ENCODE peak calls at places on chromosome 20, in nine cellular contexts. One of them, this sample, is unnamed.

GRCh38 chr20:14288341-14289330 is 48.8 kb downstream of the FLRT3 start:
- DNase-seq in B cell: no peak
- DNase-seq in activated CD4-positive, alpha-beta T cell treated with anti-CD3 and anti-CD28 coated beads for 24 hours: no peak
- DNase-seq in RPMI7951: peak
- DNase-seq in CD8-positive, alpha-beta memory T cell: no peak
- DNase-seq in BJ: no peak
- DNase-seq in stimulated activated CD8-positive, alpha-beta memory T cell treated with anti-CD3 and anti-CD28 coated beads, Interleukin-15, amount 100 ng/mL, for 1 hour: no peak
- DNase-seq in foreskin fibroblast: peak
- DNase-seq in naive thymus-derived CD8-positive, alpha-beta T cell: no peak
- DNase-seq in this sample: no peak

GRCh38 chr20:10447028-10447427 is 11.9 kb downstream of the SLX4IP start:
- DNase-seq in B cell: no peak
- DNase-seq in activated CD4-positive, alpha-beta T cell treated with anti-CD3 and anti-CD28 coated beads for 24 hours: peak
- DNase-seq in RPMI7951: peak
- DNase-seq in CD8-positive, alpha-beta memory T cell: peak
- DNase-seq in BJ: peak
- DNase-seq in stimulated activated CD8-positive, alpha-beta memory T cell treated with anti-CD3 and anti-CD28 coated beads, Interleukin-15, amount 100 ng/mL, for 1 hour: peak
- DNase-seq in foreskin fibroblast: no peak
- DNase-seq in naive thymus-derived CD8-positive, alpha-beta T cell: peak
- DNase-seq in this sample: no peak

GRCh38 chr20:64160118-64160517 is 4.1 kb upstream of the MYT1 start:
- DNase-seq in B cell: no peak
- DNase-seq in activated CD4-positive, alpha-beta T cell treated with anti-CD3 and anti-CD28 coated beads for 24 hours: no peak
- DNase-seq in RPMI7951: no peak
- DNase-seq in CD8-positive, alpha-beta memory T cell: no peak
- DNase-seq in BJ: no peak
- DNase-seq in stimulated activated CD8-positive, alpha-beta memory T cell treated with anti-CD3 and anti-CD28 coated beads, Interleukin-15, amount 100 ng/mL, for 1 hour: no peak
- DNase-seq in foreskin fibroblast: no peak
- DNase-seq in naive thymus-derived CD8-positive, alpha-beta T cell: no peak
- DNase-seq in this sample: no peak

GRCh38 chr20:36541227-36542018 is at the start of gene MYL9:
- DNase-seq in B cell: peak
- DNase-seq in activated CD4-positive, alpha-beta T cell treated with anti-CD3 and anti-CD28 coated beads for 24 hours: no peak
- DNase-seq in RPMI7951: peak
- DNase-seq in CD8-positive, alpha-beta memory T cell: no peak
- DNase-seq in BJ: peak
- DNase-seq in stimulated activated CD8-positive, alpha-beta memory T cell treated with anti-CD3 and anti-CD28 coated beads, Interleukin-15, amount 100 ng/mL, for 1 hour: no peak
- DNase-seq in foreskin fibroblast: peak
- DNase-seq in naive thymus-derived CD8-positive, alpha-beta T cell: no peak
- DNase-seq in this sample: no peak

GRCh38 chr20:18481596-18481995 is 14.4 kb downstream of the POLR3F start:
- DNase-seq in B cell: no peak
- DNase-seq in activated CD4-positive, alpha-beta T cell treated with anti-CD3 and anti-CD28 coated beads for 24 hours: no peak
- DNase-seq in RPMI7951: no peak
- DNase-seq in CD8-positive, alpha-beta memory T cell: no peak
- DNase-seq in BJ: no peak
- DNase-seq in stimulated activated CD8-positive, alpha-beta memory T cell treated with anti-CD3 and anti-CD28 coated beads, Interleukin-15, amount 100 ng/mL, for 1 hour: no peak
- DNase-seq in foreskin fibroblast: no peak
- DNase-seq in naive thymus-derived CD8-positive, alpha-beta T cell: no peak
- DNase-seq in this sample: no peak

GRCh38 chr20:31806564-31807355 is 12.4 kb upstream of the MYLK2 start:
- DNase-seq in B cell: no peak
- DNase-seq in activated CD4-positive, alpha-beta T cell treated with anti-CD3 and anti-CD28 coated beads for 24 hours: no peak
- DNase-seq in RPMI7951: no peak
- DNase-seq in CD8-positive, alpha-beta memory T cell: no peak
- DNase-seq in BJ: no peak
- DNase-seq in stimulated activated CD8-positive, alpha-beta memory T cell treated with anti-CD3 and anti-CD28 coated beads, Interleukin-15, amount 100 ng/mL, for 1 hour: no peak
- DNase-seq in foreskin fibroblast: no peak
- DNase-seq in naive thymus-derived CD8-positive, alpha-beta T cell: no peak
- DNase-seq in this sample: no peak

GRCh38 chr20:37565134-37565811 is 37.6 kb upstream of the BLCAP start:
- DNase-seq in B cell: no peak
- DNase-seq in activated CD4-positive, alpha-beta T cell treated with anti-CD3 and anti-CD28 coated beads for 24 hours: no peak
- DNase-seq in RPMI7951: no peak
- DNase-seq in CD8-positive, alpha-beta memory T cell: no peak
- DNase-seq in BJ: no peak
- DNase-seq in stimulated activated CD8-positive, alpha-beta memory T cell treated with anti-CD3 and anti-CD28 coated beads, Interleukin-15, amount 100 ng/mL, for 1 hour: no peak
- DNase-seq in foreskin fibroblast: no peak
- DNase-seq in naive thymus-derived CD8-positive, alpha-beta T cell: no peak
- DNase-seq in this sample: no peak

GRCh38 chr20:58433759-58434158 is 44.7 kb downstream of the VAPB start:
- DNase-seq in B cell: no peak
- DNase-seq in activated CD4-positive, alpha-beta T cell treated with anti-CD3 and anti-CD28 coated beads for 24 hours: no peak
- DNase-seq in RPMI7951: peak
- DNase-seq in CD8-positive, alpha-beta memory T cell: no peak
- DNase-seq in BJ: no peak
- DNase-seq in stimulated activated CD8-positive, alpha-beta memory T cell treated with anti-CD3 and anti-CD28 coated beads, Interleukin-15, amount 100 ng/mL, for 1 hour: no peak
- DNase-seq in foreskin fibroblast: peak
- DNase-seq in naive thymus-derived CD8-positive, alpha-beta T cell: no peak
- DNase-seq in this sample: no peak

GRCh38 chr20:53735536-53736050 is 142.0 kb upstream of the ZNF217 start:
- DNase-seq in B cell: no peak
- DNase-seq in activated CD4-positive, alpha-beta T cell treated with anti-CD3 and anti-CD28 coated beads for 24 hours: no peak
- DNase-seq in RPMI7951: peak
- DNase-seq in CD8-positive, alpha-beta memory T cell: no peak
- DNase-seq in BJ: peak
- DNase-seq in stimulated activated CD8-positive, alpha-beta memory T cell treated with anti-CD3 and anti-CD28 coated beads, Interleukin-15, amount 100 ng/mL, for 1 hour: no peak
- DNase-seq in foreskin fibroblast: peak
- DNase-seq in naive thymus-derived CD8-positive, alpha-beta T cell: no peak
- DNase-seq in this sample: no peak

GRCh38 chr20:33602826-33603590 is 59.1 kb upstream of the C20orf144 start:
- DNase-seq in B cell: peak
- DNase-seq in activated CD4-positive, alpha-beta T cell treated with anti-CD3 and anti-CD28 coated beads for 24 hours: no peak
- DNase-seq in RPMI7951: peak
- DNase-seq in CD8-positive, alpha-beta memory T cell: no peak
- DNase-seq in BJ: no peak
- DNase-seq in stimulated activated CD8-positive, alpha-beta memory T cell treated with anti-CD3 and anti-CD28 coated beads, Interleukin-15, amount 100 ng/mL, for 1 hour: no peak
- DNase-seq in foreskin fibroblast: no peak
- DNase-seq in naive thymus-derived CD8-positive, alpha-beta T cell: no peak
- DNase-seq in this sample: no peak

GRCh38 chr20:49989234-49990065 is 6.7 kb downstream of the SNAI1 start:
- DNase-seq in B cell: no peak
- DNase-seq in activated CD4-positive, alpha-beta T cell treated with anti-CD3 and anti-CD28 coated beads for 24 hours: no peak
- DNase-seq in RPMI7951: peak
- DNase-seq in CD8-positive, alpha-beta memory T cell: no peak
- DNase-seq in BJ: peak
- DNase-seq in stimulated activated CD8-positive, alpha-beta memory T cell treated with anti-CD3 and anti-CD28 coated beads, Interleukin-15, amount 100 ng/mL, for 1 hour: no peak
- DNase-seq in foreskin fibroblast: peak
- DNase-seq in naive thymus-derived CD8-positive, alpha-beta T cell: no peak
- DNase-seq in this sample: no peak

GRCh38 chr20:33443006-33443511 is 504 bp downstream of the SNTA1 start:
- DNase-seq in B cell: no peak
- DNase-seq in activated CD4-positive, alpha-beta T cell treated with anti-CD3 and anti-CD28 coated beads for 24 hours: peak
- DNase-seq in RPMI7951: no peak
- DNase-seq in CD8-positive, alpha-beta memory T cell: peak
- DNase-seq in BJ: no peak
- DNase-seq in stimulated activated CD8-positive, alpha-beta memory T cell treated with anti-CD3 and anti-CD28 coated beads, Interleukin-15, amount 100 ng/mL, for 1 hour: no peak
- DNase-seq in foreskin fibroblast: no peak
- DNase-seq in naive thymus-derived CD8-positive, alpha-beta T cell: peak
- DNase-seq in this sample: peak

GRCh38 chr20:32333988-32334885 is 23.9 kb upstream of the ASXL1 start:
- DNase-seq in B cell: no peak
- DNase-seq in activated CD4-positive, alpha-beta T cell treated with anti-CD3 and anti-CD28 coated beads for 24 hours: peak
- DNase-seq in RPMI7951: no peak
- DNase-seq in CD8-positive, alpha-beta memory T cell: peak
- DNase-seq in BJ: no peak
- DNase-seq in stimulated activated CD8-positive, alpha-beta memory T cell treated with anti-CD3 and anti-CD28 coated beads, Interleukin-15, amount 100 ng/mL, for 1 hour: peak
- DNase-seq in foreskin fibroblast: no peak
- DNase-seq in naive thymus-derived CD8-positive, alpha-beta T cell: no peak
- DNase-seq in this sample: no peak

GRCh38 chr20:31515775-31516107 is 1.5 kb downstream of the HM13 start:
- DNase-seq in B cell: no peak
- DNase-seq in activated CD4-positive, alpha-beta T cell treated with anti-CD3 and anti-CD28 coated beads for 24 hours: no peak
- DNase-seq in RPMI7951: no peak
- DNase-seq in CD8-positive, alpha-beta memory T cell: no peak
- DNase-seq in BJ: no peak
- DNase-seq in stimulated activated CD8-positive, alpha-beta memory T cell treated with anti-CD3 and anti-CD28 coated beads, Interleukin-15, amount 100 ng/mL, for 1 hour: no peak
- DNase-seq in foreskin fibroblast: no peak
- DNase-seq in naive thymus-derived CD8-positive, alpha-beta T cell: no peak
- DNase-seq in this sample: no peak

GRCh38 chr20:59677586-59677985 is 73.2 kb downstream of the PHACTR3 start:
- DNase-seq in B cell: no peak
- DNase-seq in activated CD4-positive, alpha-beta T cell treated with anti-CD3 and anti-CD28 coated beads for 24 hours: no peak
- DNase-seq in RPMI7951: no peak
- DNase-seq in CD8-positive, alpha-beta memory T cell: no peak
- DNase-seq in BJ: no peak
- DNase-seq in stimulated activated CD8-positive, alpha-beta memory T cell treated with anti-CD3 and anti-CD28 coated beads, Interleukin-15, amount 100 ng/mL, for 1 hour: no peak
- DNase-seq in foreskin fibroblast: no peak
- DNase-seq in naive thymus-derived CD8-positive, alpha-beta T cell: no peak
- DNase-seq in this sample: no peak

GRCh38 chr20:7736336-7736735 is 203.9 kb downstream of the HAO1 start:
- DNase-seq in B cell: no peak
- DNase-seq in activated CD4-positive, alpha-beta T cell treated with anti-CD3 and anti-CD28 coated beads for 24 hours: no peak
- DNase-seq in RPMI7951: no peak
- DNase-seq in CD8-positive, alpha-beta memory T cell: no peak
- DNase-seq in BJ: no peak
- DNase-seq in stimulated activated CD8-positive, alpha-beta memory T cell treated with anti-CD3 and anti-CD28 coated beads, Interleukin-15, amount 100 ng/mL, for 1 hour: no peak
- DNase-seq in foreskin fibroblast: no peak
- DNase-seq in naive thymus-derived CD8-positive, alpha-beta T cell: no peak
- DNase-seq in this sample: no peak

GRCh38 chr20:33522256-33522820 is 32.4 kb downstream of the CBFA2T2 start:
- DNase-seq in B cell: no peak
- DNase-seq in activated CD4-positive, alpha-beta T cell treated with anti-CD3 and anti-CD28 coated beads for 24 hours: no peak
- DNase-seq in RPMI7951: no peak
- DNase-seq in CD8-positive, alpha-beta memory T cell: no peak
- DNase-seq in BJ: no peak
- DNase-seq in stimulated activated CD8-positive, alpha-beta memory T cell treated with anti-CD3 and anti-CD28 coated beads, Interleukin-15, amount 100 ng/mL, for 1 hour: no peak
- DNase-seq in foreskin fibroblast: no peak
- DNase-seq in naive thymus-derived CD8-positive, alpha-beta T cell: no peak
- DNase-seq in this sample: no peak

GRCh38 chr20:10784337-10785183 is 110.8 kb upstream of the JAG1 start:
- DNase-seq in B cell: no peak
- DNase-seq in activated CD4-positive, alpha-beta T cell treated with anti-CD3 and anti-CD28 coated beads for 24 hours: no peak
- DNase-seq in RPMI7951: peak
- DNase-seq in CD8-positive, alpha-beta memory T cell: no peak
- DNase-seq in BJ: no peak
- DNase-seq in stimulated activated CD8-positive, alpha-beta memory T cell treated with anti-CD3 and anti-CD28 coated beads, Interleukin-15, amount 100 ng/mL, for 1 hour: no peak
- DNase-seq in foreskin fibroblast: no peak
- DNase-seq in naive thymus-derived CD8-positive, alpha-beta T cell: no peak
- DNase-seq in this sample: no peak

GRCh38 chr20:4730782-4731181 is 9.1 kb downstream of the PRND start:
- DNase-seq in B cell: no peak
- DNase-seq in activated CD4-positive, alpha-beta T cell treated with anti-CD3 and anti-CD28 coated beads for 24 hours: no peak
- DNase-seq in RPMI7951: peak
- DNase-seq in CD8-positive, alpha-beta memory T cell: no peak
- DNase-seq in BJ: no peak
- DNase-seq in stimulated activated CD8-positive, alpha-beta memory T cell treated with anti-CD3 and anti-CD28 coated beads, Interleukin-15, amount 100 ng/mL, for 1 hour: no peak
- DNase-seq in foreskin fibroblast: no peak
- DNase-seq in naive thymus-derived CD8-positive, alpha-beta T cell: no peak
- DNase-seq in this sample: no peak

GRCh38 chr20:11719153-11719552 is 198.5 kb upstream of the BTBD3 start:
- DNase-seq in B cell: no peak
- DNase-seq in activated CD4-positive, alpha-beta T cell treated with anti-CD3 and anti-CD28 coated beads for 24 hours: no peak
- DNase-seq in RPMI7951: no peak
- DNase-seq in CD8-positive, alpha-beta memory T cell: no peak
- DNase-seq in BJ: no peak
- DNase-seq in stimulated activated CD8-positive, alpha-beta memory T cell treated with anti-CD3 and anti-CD28 coated beads, Interleukin-15, amount 100 ng/mL, for 1 hour: no peak
- DNase-seq in foreskin fibroblast: no peak
- DNase-seq in naive thymus-derived CD8-positive, alpha-beta T cell: no peak
- DNase-seq in this sample: no peak

GRCh38 chr20:3710703-3711417 is 1.5 kb downstream of the SIGLEC1 start:
- DNase-seq in B cell: peak
- DNase-seq in activated CD4-positive, alpha-beta T cell treated with anti-CD3 and anti-CD28 coated beads for 24 hours: peak
- DNase-seq in RPMI7951: peak
- DNase-seq in CD8-positive, alpha-beta memory T cell: peak
- DNase-seq in BJ: no peak
- DNase-seq in stimulated activated CD8-positive, alpha-beta memory T cell treated with anti-CD3 and anti-CD28 coated beads, Interleukin-15, amount 100 ng/mL, for 1 hour: peak
- DNase-seq in foreskin fibroblast: peak
- DNase-seq in naive thymus-derived CD8-positive, alpha-beta T cell: peak
- DNase-seq in this sample: peak

GRCh38 chr20:49501917-49502316 is 19.4 kb upstream of the KCNB1 start:
- DNase-seq in B cell: no peak
- DNase-seq in activated CD4-positive, alpha-beta T cell treated with anti-CD3 and anti-CD28 coated beads for 24 hours: no peak
- DNase-seq in RPMI7951: peak
- DNase-seq in CD8-positive, alpha-beta memory T cell: no peak
- DNase-seq in BJ: no peak
- DNase-seq in stimulated activated CD8-positive, alpha-beta memory T cell treated with anti-CD3 and anti-CD28 coated beads, Interleukin-15, amount 100 ng/mL, for 1 hour: no peak
- DNase-seq in foreskin fibroblast: no peak
- DNase-seq in naive thymus-derived CD8-positive, alpha-beta T cell: no peak
- DNase-seq in this sample: no peak

GRCh38 chr20:45450097-45450818 is 19.3 kb upstream of the WFDC2 start:
- DNase-seq in B cell: peak
- DNase-seq in activated CD4-positive, alpha-beta T cell treated with anti-CD3 and anti-CD28 coated beads for 24 hours: no peak
- DNase-seq in RPMI7951: peak
- DNase-seq in CD8-positive, alpha-beta memory T cell: no peak
- DNase-seq in BJ: no peak
- DNase-seq in stimulated activated CD8-positive, alpha-beta memory T cell treated with anti-CD3 and anti-CD28 coated beads, Interleukin-15, amount 100 ng/mL, for 1 hour: no peak
- DNase-seq in foreskin fibroblast: peak
- DNase-seq in naive thymus-derived CD8-positive, alpha-beta T cell: peak
- DNase-seq in this sample: no peak

GRCh38 chr20:50820515-50821256 is 25.8 kb downstream of the BCAS4 start:
- DNase-seq in B cell: no peak
- DNase-seq in activated CD4-positive, alpha-beta T cell treated with anti-CD3 and anti-CD28 coated beads for 24 hours: no peak
- DNase-seq in RPMI7951: no peak
- DNase-seq in CD8-positive, alpha-beta memory T cell: no peak
- DNase-seq in BJ: no peak
- DNase-seq in stimulated activated CD8-positive, alpha-beta memory T cell treated with anti-CD3 and anti-CD28 coated beads, Interleukin-15, amount 100 ng/mL, for 1 hour: no peak
- DNase-seq in foreskin fibroblast: no peak
- DNase-seq in naive thymus-derived CD8-positive, alpha-beta T cell: no peak
- DNase-seq in this sample: no peak

GRCh38 chr20:10667077-10667401 is 6.8 kb downstream of the JAG1 start:
- DNase-seq in B cell: no peak
- DNase-seq in activated CD4-positive, alpha-beta T cell treated with anti-CD3 and anti-CD28 coated beads for 24 hours: no peak
- DNase-seq in RPMI7951: no peak
- DNase-seq in CD8-positive, alpha-beta memory T cell: no peak
- DNase-seq in BJ: no peak
- DNase-seq in stimulated activated CD8-positive, alpha-beta memory T cell treated with anti-CD3 and anti-CD28 coated beads, Interleukin-15, amount 100 ng/mL, for 1 hour: no peak
- DNase-seq in foreskin fibroblast: no peak
- DNase-seq in naive thymus-derived CD8-positive, alpha-beta T cell: no peak
- DNase-seq in this sample: no peak

GRCh38 chr20:48705208-48706115 is 122.3 kb downstream of the PREX1 start:
- DNase-seq in B cell: no peak
- DNase-seq in activated CD4-positive, alpha-beta T cell treated with anti-CD3 and anti-CD28 coated beads for 24 hours: no peak
- DNase-seq in RPMI7951: no peak
- DNase-seq in CD8-positive, alpha-beta memory T cell: no peak
- DNase-seq in BJ: no peak
- DNase-seq in stimulated activated CD8-positive, alpha-beta memory T cell treated with anti-CD3 and anti-CD28 coated beads, Interleukin-15, amount 100 ng/mL, for 1 hour: no peak
- DNase-seq in foreskin fibroblast: no peak
- DNase-seq in naive thymus-derived CD8-positive, alpha-beta T cell: no peak
- DNase-seq in this sample: no peak

GRCh38 chr20:43925786-43926185 is 11.1 kb downstream of the TOX2 start:
- DNase-seq in B cell: no peak
- DNase-seq in activated CD4-positive, alpha-beta T cell treated with anti-CD3 and anti-CD28 coated beads for 24 hours: no peak
- DNase-seq in RPMI7951: peak
- DNase-seq in CD8-positive, alpha-beta memory T cell: no peak
- DNase-seq in BJ: no peak
- DNase-seq in stimulated activated CD8-positive, alpha-beta memory T cell treated with anti-CD3 and anti-CD28 coated beads, Interleukin-15, amount 100 ng/mL, for 1 hour: no peak
- DNase-seq in foreskin fibroblast: peak
- DNase-seq in naive thymus-derived CD8-positive, alpha-beta T cell: peak
- DNase-seq in this sample: no peak

GRCh38 chr20:752263-752662 is 16.0 kb downstream of the SLC52A3 start:
- DNase-seq in B cell: no peak
- DNase-seq in activated CD4-positive, alpha-beta T cell treated with anti-CD3 and anti-CD28 coated beads for 24 hours: no peak
- DNase-seq in RPMI7951: no peak
- DNase-seq in CD8-positive, alpha-beta memory T cell: no peak
- DNase-seq in BJ: no peak
- DNase-seq in stimulated activated CD8-positive, alpha-beta memory T cell treated with anti-CD3 and anti-CD28 coated beads, Interleukin-15, amount 100 ng/mL, for 1 hour: no peak
- DNase-seq in foreskin fibroblast: no peak
- DNase-seq in naive thymus-derived CD8-positive, alpha-beta T cell: no peak
- DNase-seq in this sample: no peak

GRCh38 chr20:53220482-53221307 is 248.5 kb downstream of the TSHZ2 start:
- DNase-seq in B cell: no peak
- DNase-seq in activated CD4-positive, alpha-beta T cell treated with anti-CD3 and anti-CD28 coated beads for 24 hours: no peak
- DNase-seq in RPMI7951: no peak
- DNase-seq in CD8-positive, alpha-beta memory T cell: no peak
- DNase-seq in BJ: no peak
- DNase-seq in stimulated activated CD8-positive, alpha-beta memory T cell treated with anti-CD3 and anti-CD28 coated beads, Interleukin-15, amount 100 ng/mL, for 1 hour: no peak
- DNase-seq in foreskin fibroblast: no peak
- DNase-seq in naive thymus-derived CD8-positive, alpha-beta T cell: no peak
- DNase-seq in this sample: no peak

GRCh38 chr20:2330090-2330695 is 34.4 kb downstream of the TGM3 start:
- DNase-seq in B cell: no peak
- DNase-seq in activated CD4-positive, alpha-beta T cell treated with anti-CD3 and anti-CD28 coated beads for 24 hours: no peak
- DNase-seq in RPMI7951: no peak
- DNase-seq in CD8-positive, alpha-beta memory T cell: no peak
- DNase-seq in BJ: no peak
- DNase-seq in stimulated activated CD8-positive, alpha-beta memory T cell treated with anti-CD3 and anti-CD28 coated beads, Interleukin-15, amount 100 ng/mL, for 1 hour: no peak
- DNase-seq in foreskin fibroblast: no peak
- DNase-seq in naive thymus-derived CD8-positive, alpha-beta T cell: no peak
- DNase-seq in this sample: no peak

GRCh38 chr20:53773792-53774371 is 180.2 kb upstream of the ZNF217 start:
- DNase-seq in B cell: no peak
- DNase-seq in activated CD4-positive, alpha-beta T cell treated with anti-CD3 and anti-CD28 coated beads for 24 hours: no peak
- DNase-seq in RPMI7951: peak
- DNase-seq in CD8-positive, alpha-beta memory T cell: no peak
- DNase-seq in BJ: peak
- DNase-seq in stimulated activated CD8-positive, alpha-beta memory T cell treated with anti-CD3 and anti-CD28 coated beads, Interleukin-15, amount 100 ng/mL, for 1 hour: no peak
- DNase-seq in foreskin fibroblast: peak
- DNase-seq in naive thymus-derived CD8-positive, alpha-beta T cell: no peak
- DNase-seq in this sample: no peak

This sample was measured in effector CD8-positive, alpha-beta T cell.